ENCODE peak calls at places on chromosomes 6 and 20, in four cellular contexts. B is A673, Z is dorsolateral prefrontal cortex, O is right lobe of liver. T is an unnamed sample.

GRCh38 chr6:146028250-146028789 is 542 bp upstream of the GRM1 start:
- DNase-seq in B (peak), Z (no peak), O (peak), T (peak)

GRCh38 chr20:24970030-24970553 is 21.0 kb downstream of the CST7 start:
- DNase-seq in B (no peak), Z (peak), O (no peak), T (no peak)

GRCh38 chr6:157144861-157145260 is 178.5 kb downstream of the TMEM242 start:
- DNase-seq in B (peak), Z (no peak), O (no peak), T (no peak)

GRCh38 chr6:137824502-137824879 is 42.6 kb upstream of the TNFAIP3 start:
- DNase-seq in B (no peak), Z (no peak), O (no peak), T (no peak)

GRCh38 chr6:107132330-107132954 is 17.1 kb upstream of the BEND3 start:
- DNase-seq in B (peak), Z (no peak), O (no peak), T (no peak)

GRCh38 chr20:51639206-51639832 is 96.8 kb upstream of the NFATC2 start:
- DNase-seq in B (peak), Z (peak), O (peak), T (no peak)

GRCh38 chr20:1334761-1335160 is 5.8 kb upstream of the SDCBP2 start:
- DNase-seq in B (peak), Z (no peak), O (no peak), T (no peak)

GRCh38 chr6:156645106-156645505 is 132.1 kb upstream of the ARID1B start:
- DNase-seq in B (no peak), Z (no peak), O (no peak), T (peak)

GRCh38 chr20:38434770-38435554 is at the start of gene SNHG17:
- DNase-seq in B (peak), Z (peak), O (peak), T (peak)

GRCh38 chr20:50645253-50646068 is 45.9 kb downstream of the RIPOR3 start:
- DNase-seq in B (peak), Z (no peak), O (no peak), T (peak)

GRCh38 chr6:149846321-149846720 is 17.8 kb downstream of the LRP11 start:
- DNase-seq in B (peak), Z (peak), O (no peak), T (peak)

GRCh38 chr6:46172176-46172575 is 1.4 kb upstream of the ENPP5 start:
- DNase-seq in B (no peak), Z (no peak), O (no peak), T (no peak)

GRCh38 chr6:32462609-32463008 is 22.9 kb downstream of the HLA-DRA start:
- DNase-seq in B (peak), Z (no peak), O (no peak), T (no peak)

GRCh38 chr20:62571667-62572344 is 70.5 kb upstream of the SLCO4A1 start:
- DNase-seq in B (peak), Z (no peak), O (no peak), T (no peak)

GRCh38 chr6:2450546-2450945 is 205.1 kb upstream of the GMDS start:
- DNase-seq in B (peak), Z (no peak), O (peak), T (no peak)

GRCh38 chr6:90194371-90194841 is 102.2 kb downstream of the BACH2 start:
- DNase-seq in B (no peak), Z (no peak), O (no peak), T (no peak)

GRCh38 chr6:41935190-41935569 is 6.4 kb downstream of the CCND3 start:
- DNase-seq in B (no peak), Z (no peak), O (no peak), T (no peak)

GRCh38 chr6:38508894-38509293 is 130.8 kb downstream of the BTBD9 start:
- DNase-seq in B (no peak), Z (no peak), O (no peak), T (no peak)

GRCh38 chr6:136989591-136990578 is 54.9 kb downstream of the IL20RA start:
- DNase-seq in B (no peak), Z (no peak), O (no peak), T (no peak)

GRCh38 chr6:8195040-8195713 is 92.8 kb upstream of the EEF1E1 start:
- DNase-seq in B (peak), Z (no peak), O (no peak), T (no peak)

GRCh38 chr6:149212892-149213786 is 104.4 kb upstream of the TAB2 start:
- DNase-seq in B (no peak), Z (no peak), O (no peak), T (no peak)

GRCh38 chr6:35687658-35688604 is 784 bp downstream of the FKBP5 start:
- DNase-seq in B (peak), Z (no peak), O (peak), T (peak)

GRCh38 chr20:44736170-44737021 is 9.3 kb upstream of the KCNK15 start:
- DNase-seq in B (peak), Z (peak), O (peak), T (peak)
- TF ChIP-seq CTCF in B (peak), Z (no peak), O (peak), T (no peak)

GRCh38 chr6:29974901-29975560 is 32.7 kb downstream of the HLA-A start:
- DNase-seq in B (no peak), Z (no peak), O (no peak), T (peak)

GRCh38 chr6:29975561-29975907 is 33.2 kb downstream of the HLA-A start:
- DNase-seq in B (no peak), Z (no peak), O (no peak), T (no peak)

GRCh38 chr6:29976253-29976587 is 33.9 kb downstream of the HLA-A start:
- DNase-seq in B (no peak), Z (no peak), O (no peak), T (no peak)

GRCh38 chr6:29977425-29977727 is 35.0 kb downstream of the HLA-A start:
- DNase-seq in B (no peak), Z (no peak), O (no peak), T (no peak)

GRCh38 chr6:29976588-29977424 is 34.5 kb downstream of the HLA-A start:
- DNase-seq in B (peak), Z (peak), O (peak), T (peak)
- H3K27ac ChIP-seq in B (peak), Z (peak), O (peak), T (peak)

GRCh38 chr6:21935142-21935541 is 341.6 kb downstream of the SOX4 start:
- DNase-seq in B (no peak), Z (no peak), O (no peak), T (no peak)

GRCh38 chr6:21941926-21942325 is 348.4 kb downstream of the SOX4 start:
- DNase-seq in B (no peak), Z (no peak), O (no peak), T (no peak)

GRCh38 chr6:21935561-21936028 is 342.0 kb downstream of the SOX4 start:
- DNase-seq in B (peak), Z (no peak), O (peak), T (no peak)

GRCh38 chr6:21933351-21933750 is 339.8 kb downstream of the SOX4 start:
- DNase-seq in B (no peak), Z (no peak), O (no peak), T (no peak)

DNA sequence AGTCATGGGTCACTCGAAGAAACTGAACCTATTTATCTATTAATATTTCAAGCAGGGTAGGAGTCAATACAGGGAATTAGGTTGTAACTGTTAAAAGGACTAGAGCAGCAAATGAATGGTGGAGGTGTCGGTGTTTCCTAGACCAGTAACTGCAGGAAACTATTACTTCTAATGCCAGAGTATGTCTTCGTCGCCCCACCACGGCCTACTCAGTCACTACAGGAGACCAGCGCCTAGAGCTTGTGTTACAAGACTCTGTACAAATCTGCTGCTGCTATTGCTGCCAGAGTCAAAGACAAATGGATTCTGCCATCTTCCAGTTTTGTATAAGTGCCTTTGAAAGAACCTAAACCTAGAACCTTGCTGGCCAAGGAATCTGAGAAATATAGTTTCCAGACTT is 343.9 kb downstream of the SOX4 start:
- DNase-seq in B (no peak), Z (no peak), O (no peak), T (no peak)
- TF ChIP-seq CTCF in B (peak), Z (no peak), O (no peak), T (no peak)

GRCh38 chr6:11730645-11731044 is 48.0 kb downstream of the ADTRP start:
- DNase-seq in B (no peak), Z (no peak), O (no peak), T (no peak)

GRCh38 chr6:11734861-11735652 is 43.5 kb downstream of the ADTRP start:
- DNase-seq in B (no peak), Z (no peak), O (no peak), T (no peak)

GRCh38 chr6:11729083-11729482 is 49.5 kb downstream of the ADTRP start:
- DNase-seq in B (no peak), Z (no peak), O (no peak), T (no peak)

GRCh38 chr6:11731423-11731822 is 47.2 kb downstream of the ADTRP start:
- DNase-seq in B (no peak), Z (no peak), O (no peak), T (no peak)

DNA sequence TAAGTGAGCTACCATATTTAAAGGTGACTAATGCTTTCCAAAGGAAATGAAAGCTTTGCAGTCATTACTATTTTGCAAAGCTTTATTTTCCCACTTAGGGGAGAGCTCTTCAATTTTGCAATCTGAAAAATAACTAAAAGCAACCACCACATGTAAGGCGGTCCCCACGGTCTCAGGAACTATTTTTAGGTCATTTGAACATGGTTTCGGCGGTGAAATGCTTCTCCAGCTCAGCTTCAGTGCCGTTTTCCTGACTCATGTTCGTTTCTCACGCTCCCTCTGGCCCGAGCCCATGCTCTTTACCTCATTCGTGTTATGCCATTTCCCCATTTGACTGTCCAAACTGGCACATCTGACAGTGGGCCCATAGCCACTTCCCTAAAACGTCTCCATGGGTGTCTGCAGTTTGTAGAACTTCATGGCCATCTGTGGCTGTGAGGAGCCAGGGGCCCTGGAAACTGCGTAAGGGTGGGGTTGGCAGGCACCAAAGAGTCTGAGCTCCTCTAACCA is 46.5 kb downstream of the ADTRP start:
- DNase-seq in B (no peak), Z (peak), O (peak), T (peak)
- H3K27ac ChIP-seq in B (no peak), Z (peak), O (no peak), T (no peak)